ENCODE peak calls at places on chromosomes 16 and 17, in four cellular contexts. N is HT1080; I is effector memory CD8-positive, alpha-beta T cell; L is WERI-Rb-1. Z is an unnamed sample.

GRCh38 chr17:71639865-71640264 is 481.0 kb upstream of the SOX9 start:
- DNase-seq in N (no peak), L (no peak), I (no peak), Z (no peak)

GRCh38 chr16:75238853-75239371 is 12.5 kb downstream of the BCAR1 start:
- DNase-seq in I (no peak), L (no peak), N (no peak), Z (no peak)

GRCh38 chr16:31484491-31485171 is 1.7 kb downstream of the SLC5A2 start:
- DNase-seq in N (peak; percentile 14), L (no peak), I (no peak), Z (peak; percentile 14)

GRCh38 chr16:71526111-71526998 is at the start of gene CHST4:
- DNase-seq in L (peak; percentile 77), I (no peak), N (peak; percentile 79), Z (no peak)

GRCh38 chr17:29140631-29141483 is 39.3 kb downstream of the MYO18A start:
- DNase-seq in L (no peak), I (peak; percentile 48), N (no peak), Z (peak; percentile 31)

GRCh38 chr16:68800257-68800875 is 43.0 kb upstream of the TANGO6 start:
- DNase-seq in N (peak; percentile 67), L (peak; percentile 72), I (peak; percentile 19), Z (peak; percentile 64)

GRCh38 chr16:14300631-14301149 is 229.6 kb downstream of the MRTFB start:
- DNase-seq in I (no peak), N (peak; percentile 78), L (peak; percentile 66), Z (peak; percentile 89)

GRCh38 chr16:21071741-21072140 is 78.9 kb downstream of the DNAH3 start:
- DNase-seq in I (no peak), N (no peak), L (no peak), Z (no peak)

GRCh38 chr17:18267927-18268711 is 7.7 kb downstream of the MIEF2 start:
- DNase-seq in I (no peak), L (no peak), N (peak; percentile 35), Z (no peak)

GRCh38 chr17:81053043-81053970 is 18.4 kb downstream of the BAIAP2 start:
- DNase-seq in I (no peak), L (peak; percentile 82), N (no peak), Z (peak; percentile 45)

GRCh38 chr16:11779074-11779473 is 18.0 kb downstream of the ZC3H7A start:
- DNase-seq in I (no peak), L (no peak), N (no peak), Z (no peak)

Z was measured in dermis blood vessel endothelial cell.